ENCODE peak calls at places on chromosomes 2 and 18, in four cellular contexts. V is esophagus squamous epithelium; S is CD4-positive, alpha-beta T cell; N is left lung. X is an unnamed sample.

GRCh38 chr2:188345439-188345838 is 53.8 kb downstream of the GULP1 start:
- DNase-seq in V (no peak), S (no peak), N (no peak), X (no peak)

GRCh38 chr2:33765122-33765521 is 166.0 kb upstream of the FAM98A start:
- DNase-seq in V (no peak), S (no peak), N (no peak), X (no peak)

GRCh38 chr2:51559026-51559425 is 527.1 kb upstream of the NRXN1 start:
- DNase-seq in V (no peak), S (no peak), N (no peak), X (no peak)

GRCh38 chr18:54444309-54444914 is 86.7 kb downstream of the C18orf54 start:
- DNase-seq in V (no peak), S (no peak), N (no peak), X (no peak)

GRCh38 chr2:109604597-109604996 is 9.2 kb downstream of the SEPTIN10 start:
- DNase-seq in V (no peak), S (no peak), N (peak), X (peak)

GRCh38 chr2:27312152-27312551 is 3.9 kb upstream of the UCN start:
- DNase-seq in V (no peak), S (no peak), N (no peak), X (peak)

GRCh38 chr2:13650586-13651180 is 933.9 kb downstream of the TRIB2 start:
- DNase-seq in V (no peak), S (no peak), N (no peak), X (no peak)

GRCh38 chr18:79525556-79526467 is 130.1 kb downstream of the NFATC1 start:
- DNase-seq in V (no peak), S (no peak), N (no peak), X (peak)

GRCh38 chr2:200405599-200406298 is 99.3 kb downstream of the SPATS2L start:
- DNase-seq in V (no peak), S (no peak), N (no peak), X (no peak)

GRCh38 chr18:29496276-29496675 is 1319.3 kb upstream of the CDH2 start:
- DNase-seq in V (no peak), S (no peak), N (no peak), X (no peak)

DNA sequence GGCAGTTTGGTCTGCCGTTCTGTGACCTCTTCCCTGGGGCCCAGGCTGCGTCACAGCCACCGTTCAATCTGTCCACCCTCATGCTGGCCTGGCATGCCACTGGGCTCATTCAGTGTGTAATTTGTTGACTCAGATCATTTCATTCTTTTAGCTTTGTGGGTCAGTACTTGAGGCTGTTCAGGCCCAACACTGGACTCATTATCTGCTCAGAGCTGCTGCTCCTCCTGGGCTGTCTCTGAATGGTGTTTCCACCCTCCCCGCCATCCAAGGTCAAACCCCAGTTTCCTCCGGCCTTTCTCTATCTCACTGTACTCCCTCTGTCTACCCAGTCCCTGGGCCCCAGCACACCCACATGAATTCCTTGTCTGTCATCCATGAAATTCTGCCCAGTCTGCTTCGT is 152.4 kb upstream of the NCK2 start:
- DNase-seq in V (no peak), S (no peak), N (no peak), X (no peak)
- H3K27ac ChIP-seq in V (no peak), S (no peak), N (no peak), X (no peak)

DNA sequence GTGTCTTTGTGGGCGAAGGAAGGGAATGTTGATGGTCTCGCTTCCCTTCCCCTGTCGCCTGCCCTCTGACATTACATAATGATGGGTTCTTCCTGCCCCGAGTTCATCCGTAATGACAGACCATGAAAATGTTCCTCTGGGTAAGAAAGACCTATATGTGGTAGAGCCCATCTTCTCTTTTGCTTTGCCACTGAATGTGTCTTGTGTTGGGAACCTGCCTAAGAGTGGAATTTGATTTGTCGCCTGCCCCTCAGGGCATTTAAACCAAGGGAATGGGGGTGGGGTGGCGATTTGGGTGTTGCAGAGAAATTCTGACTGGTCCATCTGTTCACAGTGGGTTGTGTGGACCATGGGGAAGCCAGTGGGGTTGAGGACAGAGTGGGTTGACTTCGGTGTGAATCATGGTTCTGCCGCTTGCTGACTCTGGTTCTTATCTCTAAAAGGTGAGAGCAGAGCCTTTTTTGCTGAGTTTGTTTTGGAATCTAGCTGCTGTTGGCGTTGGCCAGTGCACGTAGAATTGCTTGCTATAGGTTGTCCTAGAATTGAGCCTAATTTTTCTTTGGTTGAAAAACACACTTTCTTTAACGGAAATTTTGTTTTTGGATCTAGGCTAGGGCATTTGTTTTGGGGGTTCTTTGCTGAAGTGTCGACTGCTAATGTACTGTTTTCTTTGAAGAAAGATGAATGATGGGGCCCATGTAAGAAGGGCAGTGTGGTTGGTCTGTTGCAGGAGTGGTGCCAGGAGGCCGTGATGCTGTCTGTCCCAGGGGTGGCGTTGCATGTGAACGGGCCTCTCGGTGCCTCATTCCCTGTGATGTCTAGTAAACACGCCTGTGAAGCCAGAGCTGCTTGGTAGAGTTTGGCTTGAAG is 1.3 kb downstream of the INPP4A start:
- DNase-seq in V (no peak), S (no peak), N (no peak), X (no peak)
- H3K27ac ChIP-seq in V (peak), S (peak), N (peak), X (peak)

DNA sequence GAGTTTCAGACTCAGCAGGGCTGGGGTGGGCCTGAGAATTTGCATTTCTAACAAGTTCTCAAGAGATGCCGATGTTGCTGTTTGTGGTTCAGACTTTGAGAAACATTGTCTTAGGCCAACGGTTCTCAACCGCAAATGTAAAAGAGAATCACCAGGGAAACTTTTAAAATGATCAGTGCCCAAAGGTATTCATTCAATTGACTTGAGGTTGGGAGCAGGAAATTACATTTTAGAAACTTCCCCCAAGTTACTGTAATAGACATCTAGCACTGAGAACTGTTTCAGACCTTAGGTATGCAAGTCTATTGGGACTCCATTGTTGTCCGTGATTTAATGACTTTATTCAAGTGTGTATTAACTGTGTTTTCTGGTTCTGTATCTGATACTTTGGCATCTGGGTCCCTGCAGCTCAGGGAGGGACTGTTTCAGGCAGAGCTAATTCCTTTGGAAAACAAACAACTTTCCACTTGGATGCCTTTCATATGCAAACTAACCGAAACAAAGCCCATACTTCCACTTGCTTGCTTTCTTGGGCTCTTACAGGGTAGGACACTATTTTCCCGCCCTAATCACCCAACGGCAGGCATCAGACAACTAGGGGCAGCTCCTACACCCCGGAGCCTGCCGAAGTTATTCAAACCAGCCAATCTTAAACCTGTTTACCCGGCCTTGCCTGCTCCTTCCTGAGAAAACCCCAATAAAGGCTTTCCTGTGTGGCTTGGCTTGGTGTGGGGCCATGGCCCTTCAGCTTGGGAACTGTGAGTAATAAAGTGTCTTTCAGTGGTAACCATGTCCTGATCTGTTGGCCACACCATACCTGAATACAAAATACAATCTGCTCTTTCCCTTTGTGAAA is 97.6 kb downstream of the POLE4 start:
- DNase-seq in V (no peak), S (no peak), N (no peak), X (no peak)
- H3K27ac ChIP-seq in V (no peak), S (no peak), N (no peak), X (no peak)

GRCh38 chr18:8977701-8978100 is 124.8 kb upstream of the NDUFV2 start:
- DNase-seq in V (no peak), S (no peak), N (no peak), X (no peak)
- H3K27ac ChIP-seq in V (no peak), S (no peak), N (no peak), X (no peak)

DNA sequence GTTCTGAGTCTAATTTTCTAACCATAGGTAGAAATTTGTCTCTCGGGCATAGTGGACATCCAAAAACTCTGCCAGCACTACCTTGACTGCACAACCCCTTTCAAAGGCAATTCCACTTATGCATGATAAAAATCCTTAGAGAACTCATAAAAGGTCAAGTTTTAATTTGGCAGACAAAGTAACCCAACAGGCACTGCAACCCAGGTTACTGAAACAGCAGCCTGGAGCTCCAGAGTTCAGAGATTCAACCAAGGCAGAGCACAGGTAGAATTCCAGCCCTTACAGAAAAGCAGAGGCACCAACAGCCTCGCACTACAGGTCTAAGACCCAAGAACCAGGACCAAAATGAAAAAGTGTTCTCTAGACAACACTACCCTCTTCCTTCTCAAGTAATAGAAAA is 1.8 kb downstream of the DTNB start:
- DNase-seq in V (no peak), S (no peak), N (no peak), X (no peak)
- H3K27ac ChIP-seq in V (peak), S (no peak), N (no peak), X (no peak)

X was measured in lower lobe of right lung.